ENCODE peak calls at places on chromosome 1, in seven cellular contexts. One of them, this sample, is unnamed.

GRCh38 chr1:3597599-3597964 is 13.7 kb downstream of the MEGF6 start:
- DNase-seq in suprapubic skin: no peak
- DNase-seq in NB4: peak; percentile 65
- DNase-seq in activated CD8-positive, alpha-beta memory T cell treated with anti-CD3 and anti-CD28 coated beads, Interleukin-2, amount 50 U/mL, for 4 hours: no peak
- DNase-seq in small intestine: no peak
- DNase-seq in OCI-LY7: peak; percentile 75
- DNase-seq in GM10248: no peak
- DNase-seq in this sample: no peak

GRCh38 chr1:176801553-176802020 is 338.6 kb downstream of the PAPPA2 start:
- DNase-seq in suprapubic skin: no peak
- DNase-seq in OCI-LY7: no peak
- DNase-seq in small intestine: no peak
- DNase-seq in NB4: no peak
- DNase-seq in GM10248: no peak
- DNase-seq in activated CD8-positive, alpha-beta memory T cell treated with anti-CD3 and anti-CD28 coated beads, Interleukin-2, amount 50 U/mL, for 4 hours: no peak
- DNase-seq in this sample: no peak

GRCh38 chr1:15090373-15090772 is 63.2 kb upstream of the TMEM51 start:
- DNase-seq in GM10248: no peak
- DNase-seq in small intestine: peak; percentile 90
- DNase-seq in OCI-LY7: peak; percentile 71
- DNase-seq in NB4: no peak
- DNase-seq in activated CD8-positive, alpha-beta memory T cell treated with anti-CD3 and anti-CD28 coated beads, Interleukin-2, amount 50 U/mL, for 4 hours: no peak
- DNase-seq in suprapubic skin: no peak
- DNase-seq in this sample: peak; percentile 49

GRCh38 chr1:246069581-246069980 is 437.5 kb downstream of the SMYD3 start:
- DNase-seq in small intestine: no peak
- DNase-seq in OCI-LY7: no peak
- DNase-seq in GM10248: no peak
- DNase-seq in NB4: no peak
- DNase-seq in activated CD8-positive, alpha-beta memory T cell treated with anti-CD3 and anti-CD28 coated beads, Interleukin-2, amount 50 U/mL, for 4 hours: no peak
- DNase-seq in suprapubic skin: no peak
- DNase-seq in this sample: no peak

GRCh38 chr1:114086601-114087368 is 66.9 kb downstream of the SYT6 start:
- DNase-seq in small intestine: no peak
- DNase-seq in suprapubic skin: no peak
- DNase-seq in NB4: no peak
- DNase-seq in GM10248: no peak
- DNase-seq in OCI-LY7: no peak
- DNase-seq in activated CD8-positive, alpha-beta memory T cell treated with anti-CD3 and anti-CD28 coated beads, Interleukin-2, amount 50 U/mL, for 4 hours: no peak
- DNase-seq in this sample: no peak

GRCh38 chr1:87292684-87293493 is 35.8 kb upstream of the LMO4 start:
- DNase-seq in suprapubic skin: no peak
- DNase-seq in OCI-LY7: peak; percentile 78
- DNase-seq in GM10248: peak; percentile 48
- DNase-seq in activated CD8-positive, alpha-beta memory T cell treated with anti-CD3 and anti-CD28 coated beads, Interleukin-2, amount 50 U/mL, for 4 hours: peak; percentile 58
- DNase-seq in small intestine: peak; percentile 49
- DNase-seq in NB4: peak; percentile 75
- DNase-seq in this sample: peak; percentile 46

GRCh38 chr1:33334081-33334552 is 13.2 kb upstream of the A3GALT2 start:
- DNase-seq in GM10248: no peak
- DNase-seq in NB4: no peak
- DNase-seq in suprapubic skin: peak; percentile 91
- DNase-seq in small intestine: no peak
- DNase-seq in OCI-LY7: no peak
- DNase-seq in activated CD8-positive, alpha-beta memory T cell treated with anti-CD3 and anti-CD28 coated beads, Interleukin-2, amount 50 U/mL, for 4 hours: no peak
- DNase-seq in this sample: no peak

GRCh38 chr1:68470388-68470970 is 20.7 kb upstream of the RPE65 start:
- DNase-seq in NB4: peak; percentile 8
- DNase-seq in GM10248: no peak
- DNase-seq in OCI-LY7: no peak
- DNase-seq in suprapubic skin: no peak
- DNase-seq in activated CD8-positive, alpha-beta memory T cell treated with anti-CD3 and anti-CD28 coated beads, Interleukin-2, amount 50 U/mL, for 4 hours: no peak
- DNase-seq in small intestine: peak; percentile 3
- DNase-seq in this sample: peak; percentile 1

GRCh38 chr1:175845371-175845770 is 102.0 kb upstream of the TNR start:
- DNase-seq in NB4: no peak
- DNase-seq in suprapubic skin: no peak
- DNase-seq in GM10248: no peak
- DNase-seq in activated CD8-positive, alpha-beta memory T cell treated with anti-CD3 and anti-CD28 coated beads, Interleukin-2, amount 50 U/mL, for 4 hours: no peak
- DNase-seq in OCI-LY7: no peak
- DNase-seq in small intestine: no peak
- DNase-seq in this sample: no peak

GRCh38 chr1:187157552-187157951 is 328.8 kb downstream of the PLA2G4A start:
- DNase-seq in OCI-LY7: no peak
- DNase-seq in NB4: no peak
- DNase-seq in GM10248: no peak
- DNase-seq in small intestine: no peak
- DNase-seq in suprapubic skin: no peak
- DNase-seq in activated CD8-positive, alpha-beta memory T cell treated with anti-CD3 and anti-CD28 coated beads, Interleukin-2, amount 50 U/mL, for 4 hours: no peak
- DNase-seq in this sample: no peak

GRCh38 chr1:12069616-12070244 is 6.6 kb downstream of the TNFRSF8 start:
- DNase-seq in suprapubic skin: no peak
- DNase-seq in activated CD8-positive, alpha-beta memory T cell treated with anti-CD3 and anti-CD28 coated beads, Interleukin-2, amount 50 U/mL, for 4 hours: no peak
- DNase-seq in OCI-LY7: no peak
- DNase-seq in NB4: no peak
- DNase-seq in small intestine: no peak
- DNase-seq in GM10248: no peak
- DNase-seq in this sample: no peak

This sample was measured in SHP77.